ENCODE peak calls at places on chromosome 2, in five cellular contexts. G is A549; N is HEK293T; V is stimulated activated CD8-positive, alpha-beta memory T cell treated with anti-CD3 and anti-CD28 coated beads, Interleukin-15, amount 100 ng/mL, for 1 hour; J is KG1. F is an unnamed sample.
A peak's percentile ranks its signal among the peaks of the same experiment; 100 is the strongest.

GRCh38 chr2:48145845-48146452 is 239.7 kb upstream of the FBXO11 start:
- DNase-seq in N (no peak), G (no peak), J (no peak), V (no peak), F (peak; percentile 92)

GRCh38 chr2:38301969-38302702 is 74.9 kb downstream of the ATL2 start:
- DNase-seq in V (no peak), N (no peak), J (no peak), G (no peak), F (no peak)

GRCh38 chr2:18899725-18900124 is 310.4 kb upstream of the NT5C1B start:
- DNase-seq in V (no peak), J (no peak), G (no peak), N (no peak), F (no peak)

GRCh38 chr2:9480157-9480556 is 5.8 kb downstream of the IAH1 start:
- DNase-seq in V (no peak), J (no peak), G (no peak), N (no peak), F (no peak)

GRCh38 chr2:36355890-36356198 is 266 bp downstream of the CRIM1 start:
- DNase-seq in G (no peak), V (no peak), N (no peak), J (no peak), F (no peak)

GRCh38 chr2:31414601-31415241 is at the start of gene XDH:
- DNase-seq in J (no peak), N (no peak), G (peak; percentile 49), V (no peak), F (no peak)

GRCh38 chr2:97748397-97748796 is 35.0 kb downstream of the ZAP70 start:
- DNase-seq in G (peak; percentile 51), J (no peak), V (peak; percentile 43), N (peak; percentile 61), F (peak; percentile 49)

GRCh38 chr2:58916127-58916526 is 675.0 kb upstream of the FANCL start:
- DNase-seq in V (no peak), N (no peak), G (no peak), J (no peak), F (no peak)

GRCh38 chr2:25115902-25116301 is 52.5 kb downstream of the POMC start:
- DNase-seq in G (no peak), V (no peak), J (no peak), N (no peak), F (no peak)

GRCh38 chr2:109527846-109528705 is 85.7 kb downstream of the SEPTIN10 start:
- DNase-seq in J (no peak), N (no peak), G (no peak), V (no peak), F (no peak)

GRCh38 chr2:13745324-13745723 is 887.2 kb upstream of the LRATD1 start:
- DNase-seq in G (no peak), J (no peak), N (no peak), V (no peak), F (no peak)

GRCh38 chr2:12613137-12613912 is 103.4 kb upstream of the TRIB2 start:
- DNase-seq in G (no peak), V (no peak), N (no peak), J (no peak), F (no peak)

GRCh38 chr2:238379096-238379810 is 47.5 kb upstream of the ASB1 start:
- DNase-seq in J (peak; percentile 23), G (no peak), V (no peak), N (no peak), F (peak; percentile 35)

GRCh38 chr2:239809391-239809790 is 215.8 kb downstream of the NDUFA10 start:
- DNase-seq in N (no peak), G (no peak), J (no peak), V (no peak), F (no peak)

GRCh38 chr2:234081970-234082822 is 31.7 kb downstream of the SPP2 start:
- DNase-seq in N (no peak), J (no peak), G (peak; percentile 39), V (no peak), F (no peak)